ENCODE peak calls at places on chromosomes 6 and 20, in four cellular contexts. One of them, this sample, is unnamed.
A peak's percentile ranks its signal among the peaks of the same experiment; 100 is the strongest.

GRCh38 chr6:17938885-17939284 is 48.5 kb downstream of the KIF13A start:
- DNase-seq in vagina: no peak
- DNase-seq in IMR-90: peak; percentile 81
- DNase-seq in upper lobe of right lung: no peak
- DNase-seq in this sample: no peak

GRCh38 chr20:62258499-62259293 is 20.4 kb downstream of the OSBPL2 start:
- DNase-seq in vagina: no peak
- DNase-seq in upper lobe of right lung: no peak
- DNase-seq in IMR-90: peak; percentile 85
- DNase-seq in this sample: peak; percentile 84

GRCh38 chr20:6126846-6127245 is 4.0 kb upstream of the FERMT1 start:
- DNase-seq in upper lobe of right lung: no peak
- DNase-seq in vagina: no peak
- DNase-seq in IMR-90: no peak
- DNase-seq in this sample: no peak

GRCh38 chr6:113763883-113764282 is 93.3 kb upstream of the MARCKS start:
- DNase-seq in upper lobe of right lung: no peak
- DNase-seq in IMR-90: peak; percentile 78
- DNase-seq in vagina: no peak
- DNase-seq in this sample: peak; percentile 16

GRCh38 chr20:23570178-23570577 is 1.9 kb upstream of the CST9L start:
- DNase-seq in upper lobe of right lung: no peak
- DNase-seq in IMR-90: no peak
- DNase-seq in vagina: no peak
- DNase-seq in this sample: no peak

GRCh38 chr20:17468073-17468840 is 62.9 kb downstream of the BFSP1 start:
- DNase-seq in vagina: no peak
- DNase-seq in upper lobe of right lung: no peak
- DNase-seq in IMR-90: no peak
- DNase-seq in this sample: no peak

GRCh38 chr6:35287671-35288396 is 9.8 kb upstream of the DEF6 start:
- DNase-seq in IMR-90: peak; percentile 91
- DNase-seq in vagina: no peak
- DNase-seq in upper lobe of right lung: no peak
- DNase-seq in this sample: peak; percentile 72

GRCh38 chr20:1426231-1426849 is 33.5 kb upstream of the FKBP1A start:
- DNase-seq in upper lobe of right lung: no peak
- DNase-seq in IMR-90: no peak
- DNase-seq in vagina: no peak
- DNase-seq in this sample: no peak

GRCh38 chr6:142796571-142796970 is 148.4 kb downstream of the HIVEP2 start:
- DNase-seq in IMR-90: peak; percentile 40
- DNase-seq in vagina: no peak
- DNase-seq in upper lobe of right lung: no peak
- DNase-seq in this sample: no peak

GRCh38 chr6:38996676-38997075 is 51.9 kb upstream of the GLP1R start:
- DNase-seq in vagina: no peak
- DNase-seq in upper lobe of right lung: no peak
- DNase-seq in IMR-90: no peak
- DNase-seq in this sample: no peak

GRCh38 chr20:10565191-10565921 is 108.4 kb downstream of the JAG1 start:
- DNase-seq in vagina: no peak
- DNase-seq in upper lobe of right lung: no peak
- DNase-seq in IMR-90: peak; percentile 89
- DNase-seq in this sample: no peak

GRCh38 chr6:44276667-44277640 is 6.7 kb downstream of the TMEM151B start:
- DNase-seq in upper lobe of right lung: no peak
- DNase-seq in vagina: no peak
- DNase-seq in IMR-90: no peak
- DNase-seq in this sample: no peak

GRCh38 chr6:296151-297122 is 4.2 kb downstream of the DUSP22 start:
- DNase-seq in vagina: no peak
- DNase-seq in IMR-90: no peak
- DNase-seq in upper lobe of right lung: peak; percentile 65
- DNase-seq in this sample: peak; percentile 85
- H3K4me3 ChIP-seq in vagina: no peak overlapping the region
- H3K4me3 ChIP-seq in IMR-90: no peak overlapping the region
- H3K4me3 ChIP-seq in upper lobe of right lung: no peak overlapping the region
- H3K4me3 ChIP-seq in this sample: no peak overlapping the region

GRCh38 chr20:63950701-63951397 is 5.4 kb downstream of the UCKL1 start:
- DNase-seq in vagina: no peak
- DNase-seq in IMR-90: no peak
- DNase-seq in upper lobe of right lung: no peak
- DNase-seq in this sample: no peak

GRCh38 chr20:63951398-63952209 is 4.6 kb downstream of the UCKL1 start:
- DNase-seq in vagina: no peak
- DNase-seq in upper lobe of right lung: no peak
- DNase-seq in IMR-90: no peak
- DNase-seq in this sample: no peak

GRCh38 chr20:63953764-63954429 is 2.3 kb downstream of the UCKL1 start:
- DNase-seq in upper lobe of right lung: no peak
- DNase-seq in vagina: no peak
- DNase-seq in IMR-90: no peak
- DNase-seq in this sample: no peak

GRCh38 chr20:63952769-63953168 is 3.4 kb downstream of the UCKL1 start:
- DNase-seq in vagina: no peak
- DNase-seq in upper lobe of right lung: no peak
- DNase-seq in IMR-90: no peak
- DNase-seq in this sample: no peak

DNA sequence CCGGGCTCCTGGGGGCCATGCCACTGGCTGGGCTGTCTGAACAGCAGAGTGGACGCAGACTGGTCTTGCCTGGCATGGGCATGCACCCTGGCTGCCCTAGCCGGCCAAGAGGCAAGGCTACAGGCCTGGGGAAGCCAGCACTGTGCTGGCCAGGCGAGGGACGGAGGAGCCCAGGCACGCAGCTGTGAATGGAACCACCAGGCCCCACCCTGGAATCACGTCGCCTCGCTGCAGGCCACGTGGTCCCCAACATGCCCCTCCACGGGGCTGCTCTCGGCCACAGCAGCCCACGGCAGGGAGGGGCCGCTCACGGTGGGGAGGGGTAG is 4.0 kb downstream of the UCKL1 start:
- DNase-seq in IMR-90: no peak
- DNase-seq in upper lobe of right lung: no peak
- DNase-seq in vagina: no peak
- DNase-seq in this sample: no peak
- H3K4me3 ChIP-seq in IMR-90: no peak overlapping the region
- H3K4me3 ChIP-seq in upper lobe of right lung: no peak overlapping the region
- H3K4me3 ChIP-seq in vagina: no peak overlapping the region
- H3K4me3 ChIP-seq in this sample: no peak overlapping the region

GRCh38 chr6:141562801-141563763 is 569.6 kb upstream of the GJE1 start:
- DNase-seq in vagina: no peak
- DNase-seq in upper lobe of right lung: no peak
- DNase-seq in IMR-90: peak; percentile 91
- DNase-seq in this sample: peak; percentile 43

GRCh38 chr6:141561154-141561553 is 571.6 kb upstream of the GJE1 start:
- DNase-seq in vagina: no peak
- DNase-seq in upper lobe of right lung: no peak
- DNase-seq in IMR-90: no peak
- DNase-seq in this sample: no peak

GRCh38 chr6:141562181-141562800 is 570.4 kb upstream of the GJE1 start:
- DNase-seq in upper lobe of right lung: peak; percentile 66
- DNase-seq in vagina: no peak
- DNase-seq in IMR-90: no peak
- DNase-seq in this sample: no peak
- H3K4me3 ChIP-seq in upper lobe of right lung: peak overlapping the region; percentile 42
- H3K4me3 ChIP-seq in vagina: peak overlapping the region; percentile 21
- H3K4me3 ChIP-seq in IMR-90: peak overlapping the region; percentile 4
- H3K4me3 ChIP-seq in this sample: no peak overlapping the region

GRCh38 chr6:30344868-30345671 is at the start of gene RPP21:
- DNase-seq in vagina: no peak
- DNase-seq in IMR-90: peak; percentile 70
- DNase-seq in upper lobe of right lung: peak; percentile 94
- DNase-seq in this sample: peak; percentile 80

GRCh38 chr6:30345852-30346251 is 896 bp downstream of the RPP21 start:
- DNase-seq in upper lobe of right lung: no peak
- DNase-seq in vagina: no peak
- DNase-seq in IMR-90: no peak
- DNase-seq in this sample: no peak

GRCh38 chr6:30341249-30341648 is 3.7 kb upstream of the RPP21 start:
- DNase-seq in upper lobe of right lung: no peak
- DNase-seq in IMR-90: no peak
- DNase-seq in vagina: no peak
- DNase-seq in this sample: no peak

GRCh38 chr6:30341728-30342127 is 3.2 kb upstream of the RPP21 start:
- DNase-seq in upper lobe of right lung: no peak
- DNase-seq in vagina: no peak
- DNase-seq in IMR-90: no peak
- DNase-seq in this sample: no peak

GRCh38 chr6:30344191-30344867 is 627 bp upstream of the RPP21 start:
- DNase-seq in IMR-90: no peak
- DNase-seq in vagina: no peak
- DNase-seq in upper lobe of right lung: no peak
- DNase-seq in this sample: no peak
- H3K4me3 ChIP-seq in IMR-90: peak overlapping the region; percentile 23
- H3K4me3 ChIP-seq in vagina: peak overlapping the region; percentile 88
- H3K4me3 ChIP-seq in upper lobe of right lung: peak overlapping the region; percentile 90
- H3K4me3 ChIP-seq in this sample: peak overlapping the region; percentile 80

DNA sequence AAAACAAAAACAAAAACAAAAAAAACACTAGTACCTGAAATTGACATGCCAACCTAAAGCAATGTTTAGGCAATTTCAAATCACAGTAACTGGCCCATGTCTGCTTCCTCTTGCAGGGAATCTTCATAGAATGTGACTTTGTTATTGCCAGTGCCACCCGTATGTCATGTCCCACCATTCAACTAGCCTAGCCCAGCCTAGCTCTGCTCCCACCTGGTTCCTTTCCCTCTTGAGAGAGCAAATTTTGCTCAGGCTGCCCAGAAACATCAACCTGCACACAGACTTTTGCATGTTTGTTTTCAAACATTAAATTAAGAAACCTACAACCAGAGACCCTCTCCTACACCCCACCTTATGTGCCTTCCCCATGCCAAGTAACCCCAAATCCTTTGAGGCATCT is 124.8 kb upstream of the SLC2A12 start:
- DNase-seq in upper lobe of right lung: no peak
- DNase-seq in IMR-90: no peak
- DNase-seq in vagina: no peak
- DNase-seq in this sample: no peak
- H3K4me3 ChIP-seq in upper lobe of right lung: peak overlapping the region; percentile 66
- H3K4me3 ChIP-seq in IMR-90: peak overlapping the region; percentile 43
- H3K4me3 ChIP-seq in vagina: no peak overlapping the region
- H3K4me3 ChIP-seq in this sample: no peak overlapping the region

GRCh38 chr6:26576929-26577719 is 19.6 kb upstream of the ABT1 start:
- DNase-seq in vagina: no peak
- DNase-seq in upper lobe of right lung: peak; percentile 76
- DNase-seq in IMR-90: peak; percentile 88
- DNase-seq in this sample: peak; percentile 64
- H3K4me3 ChIP-seq in vagina: peak overlapping the region; percentile 12
- H3K4me3 ChIP-seq in upper lobe of right lung: peak overlapping the region; percentile 21
- H3K4me3 ChIP-seq in IMR-90: peak overlapping the region; percentile 44
- H3K4me3 ChIP-seq in this sample: peak overlapping the region; percentile 51

GRCh38 chr20:3046677-3047462 is 1.0 kb downstream of the MRPS26 start:
- DNase-seq in IMR-90: no peak
- DNase-seq in upper lobe of right lung: no peak
- DNase-seq in vagina: no peak
- DNase-seq in this sample: no peak

GRCh38 chr20:3044336-3044965 is 1.0 kb downstream of the GNRH2 start:
- DNase-seq in IMR-90: no peak
- DNase-seq in upper lobe of right lung: no peak
- DNase-seq in vagina: no peak
- DNase-seq in this sample: no peak

GRCh38 chr20:3045042-3045815 is 623 bp upstream of the MRPS26 start:
- DNase-seq in upper lobe of right lung: no peak
- DNase-seq in vagina: no peak
- DNase-seq in IMR-90: peak; percentile 86
- DNase-seq in this sample: peak; percentile 44

GRCh38 chr20:3045816-3046676 is at the start of gene MRPS26:
- DNase-seq in IMR-90: peak; percentile 81
- DNase-seq in upper lobe of right lung: peak; percentile 97
- DNase-seq in vagina: no peak
- DNase-seq in this sample: peak; percentile 78

DNA sequence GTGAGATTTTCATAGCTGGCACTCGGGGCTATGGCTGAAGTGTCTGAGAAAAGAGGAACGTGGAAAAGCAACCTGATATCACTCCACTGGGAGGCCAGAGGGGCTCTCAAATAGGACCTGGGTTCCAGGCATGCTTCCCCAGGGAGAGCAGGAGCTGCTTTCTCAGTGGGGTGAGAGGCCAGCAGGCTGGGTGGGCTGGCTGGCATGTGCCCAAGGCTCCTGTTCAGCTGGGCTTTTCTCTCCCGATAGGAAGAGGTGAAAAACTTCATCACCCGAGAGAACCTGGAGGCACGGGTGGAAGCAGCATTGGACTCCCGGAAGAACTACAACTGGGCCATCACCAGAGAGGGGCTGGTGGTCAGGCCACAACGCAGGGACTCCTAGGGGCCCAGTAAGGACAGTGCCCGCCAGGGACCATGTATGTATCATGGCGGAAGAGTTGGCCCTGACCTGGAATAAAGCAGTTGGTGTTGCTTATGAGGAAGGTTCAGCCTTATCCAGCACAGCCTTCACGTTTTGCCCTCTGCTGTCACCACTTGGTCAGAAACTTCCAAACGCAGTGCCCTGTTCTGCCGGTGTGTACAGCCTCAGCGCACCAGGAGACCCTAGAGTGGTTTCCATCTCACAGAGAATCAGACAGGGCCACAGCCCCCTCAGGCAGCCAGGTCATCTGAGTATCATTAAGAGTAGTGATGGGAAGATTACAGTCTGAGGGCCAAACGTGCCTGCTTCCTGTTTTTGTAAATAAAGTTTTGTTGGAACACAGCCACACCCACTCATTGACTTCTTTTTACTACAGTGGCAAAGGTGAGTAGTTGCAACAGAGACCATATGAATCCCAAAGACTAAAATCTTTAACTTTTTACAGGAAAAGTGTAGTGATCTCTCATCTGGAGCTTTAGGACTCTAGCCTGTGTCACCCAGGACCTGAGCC is 1.9 kb downstream of the MRPS26 start:
- DNase-seq in vagina: no peak
- DNase-seq in IMR-90: no peak
- DNase-seq in upper lobe of right lung: no peak
- DNase-seq in this sample: no peak
- H3K4me3 ChIP-seq in vagina: no peak overlapping the region
- H3K4me3 ChIP-seq in IMR-90: no peak overlapping the region
- H3K4me3 ChIP-seq in upper lobe of right lung: peak overlapping the region; percentile 90
- H3K4me3 ChIP-seq in this sample: no peak overlapping the region

GRCh38 chr6:73516712-73517489 is 3.9 kb downstream of the EEF1A1 start:
- DNase-seq in vagina: no peak
- DNase-seq in IMR-90: peak; percentile 14
- DNase-seq in upper lobe of right lung: no peak
- DNase-seq in this sample: no peak
- H3K4me3 ChIP-seq in vagina: no peak overlapping the region
- H3K4me3 ChIP-seq in IMR-90: peak overlapping the region; percentile 31
- H3K4me3 ChIP-seq in upper lobe of right lung: peak overlapping the region; percentile 15
- H3K4me3 ChIP-seq in this sample: peak overlapping the region; percentile 82

This sample was measured in MG63.